ENCODE peak calls at places on chromosomes 1 and 21, in four cellular contexts. One of them, this sample, is unnamed.
A peak's percentile ranks its signal among the peaks of the same experiment; 100 is the strongest.

GRCh38 chr21:15801352-15801863 is 71.6 kb downstream of the USP25 start:
- DNase-seq in prostate gland: no peak
- DNase-seq in endothelial cell: no peak
- DNase-seq in stimulated activated CD4-positive, alpha-beta T cell treated with anti-CD3 and anti-CD28 coated beads, Interleukin-12 subunit alpha, Interleukin-12 subunit beta, amount 100 ng/mL, for 48 hours: no peak
- DNase-seq in this sample: no peak

GRCh38 chr1:190258003-190258402 is 219.7 kb downstream of the BRINP3 start:
- DNase-seq in prostate gland: no peak
- DNase-seq in stimulated activated CD4-positive, alpha-beta T cell treated with anti-CD3 and anti-CD28 coated beads, Interleukin-12 subunit alpha, Interleukin-12 subunit beta, amount 100 ng/mL, for 48 hours: no peak
- DNase-seq in endothelial cell: no peak
- DNase-seq in this sample: no peak

GRCh38 chr1:167599839-167600581 is 30.0 kb upstream of the RCSD1 start:
- DNase-seq in stimulated activated CD4-positive, alpha-beta T cell treated with anti-CD3 and anti-CD28 coated beads, Interleukin-12 subunit alpha, Interleukin-12 subunit beta, amount 100 ng/mL, for 48 hours: no peak
- DNase-seq in prostate gland: no peak
- DNase-seq in endothelial cell: peak; percentile 14
- DNase-seq in this sample: no peak

GRCh38 chr1:87206044-87206443 is 122.6 kb upstream of the LMO4 start:
- DNase-seq in prostate gland: no peak
- DNase-seq in stimulated activated CD4-positive, alpha-beta T cell treated with anti-CD3 and anti-CD28 coated beads, Interleukin-12 subunit alpha, Interleukin-12 subunit beta, amount 100 ng/mL, for 48 hours: no peak
- DNase-seq in endothelial cell: no peak
- DNase-seq in this sample: no peak

GRCh38 chr1:91764471-91765115 is 121.4 kb downstream of the TGFBR3 start:
- DNase-seq in stimulated activated CD4-positive, alpha-beta T cell treated with anti-CD3 and anti-CD28 coated beads, Interleukin-12 subunit alpha, Interleukin-12 subunit beta, amount 100 ng/mL, for 48 hours: no peak
- DNase-seq in endothelial cell: peak; percentile 15
- DNase-seq in prostate gland: no peak
- DNase-seq in this sample: no peak

GRCh38 chr1:40161888-40162397 is 756 bp downstream of the RLF start:
- DNase-seq in prostate gland: peak; percentile 21
- DNase-seq in endothelial cell: no peak
- DNase-seq in stimulated activated CD4-positive, alpha-beta T cell treated with anti-CD3 and anti-CD28 coated beads, Interleukin-12 subunit alpha, Interleukin-12 subunit beta, amount 100 ng/mL, for 48 hours: no peak
- DNase-seq in this sample: peak; percentile 9

GRCh38 chr21:34745557-34746255 is 76.9 kb downstream of the CLIC6 start:
- DNase-seq in prostate gland: peak; percentile 61
- DNase-seq in endothelial cell: peak; percentile 76
- DNase-seq in stimulated activated CD4-positive, alpha-beta T cell treated with anti-CD3 and anti-CD28 coated beads, Interleukin-12 subunit alpha, Interleukin-12 subunit beta, amount 100 ng/mL, for 48 hours: peak; percentile 50
- DNase-seq in this sample: peak; percentile 53

GRCh38 chr21:37558676-37559204 is 192.2 kb downstream of the DYRK1A start:
- DNase-seq in endothelial cell: no peak
- DNase-seq in stimulated activated CD4-positive, alpha-beta T cell treated with anti-CD3 and anti-CD28 coated beads, Interleukin-12 subunit alpha, Interleukin-12 subunit beta, amount 100 ng/mL, for 48 hours: no peak
- DNase-seq in prostate gland: no peak
- DNase-seq in this sample: no peak

GRCh38 chr21:34534522-34534921 is 22.5 kb upstream of the KCNE1 start:
- DNase-seq in prostate gland: no peak
- DNase-seq in stimulated activated CD4-positive, alpha-beta T cell treated with anti-CD3 and anti-CD28 coated beads, Interleukin-12 subunit alpha, Interleukin-12 subunit beta, amount 100 ng/mL, for 48 hours: no peak
- DNase-seq in endothelial cell: no peak
- DNase-seq in this sample: no peak

GRCh38 chr1:61160526-61160925 is 78.2 kb downstream of the NFIA start:
- DNase-seq in prostate gland: no peak
- DNase-seq in stimulated activated CD4-positive, alpha-beta T cell treated with anti-CD3 and anti-CD28 coated beads, Interleukin-12 subunit alpha, Interleukin-12 subunit beta, amount 100 ng/mL, for 48 hours: no peak
- DNase-seq in endothelial cell: no peak
- DNase-seq in this sample: no peak

GRCh38 chr1:240914506-240914905 is 302.6 kb upstream of the GREM2 start:
- DNase-seq in endothelial cell: no peak
- DNase-seq in prostate gland: no peak
- DNase-seq in stimulated activated CD4-positive, alpha-beta T cell treated with anti-CD3 and anti-CD28 coated beads, Interleukin-12 subunit alpha, Interleukin-12 subunit beta, amount 100 ng/mL, for 48 hours: no peak
- DNase-seq in this sample: no peak

GRCh38 chr1:87878873-87879272 is 550.2 kb downstream of the LMO4 start:
- DNase-seq in endothelial cell: no peak
- DNase-seq in stimulated activated CD4-positive, alpha-beta T cell treated with anti-CD3 and anti-CD28 coated beads, Interleukin-12 subunit alpha, Interleukin-12 subunit beta, amount 100 ng/mL, for 48 hours: no peak
- DNase-seq in prostate gland: no peak
- DNase-seq in this sample: no peak

GRCh38 chr1:215603319-215603718 is 36.2 kb downstream of the KCTD3 start:
- DNase-seq in prostate gland: no peak
- DNase-seq in stimulated activated CD4-positive, alpha-beta T cell treated with anti-CD3 and anti-CD28 coated beads, Interleukin-12 subunit alpha, Interleukin-12 subunit beta, amount 100 ng/mL, for 48 hours: no peak
- DNase-seq in endothelial cell: no peak
- DNase-seq in this sample: no peak

GRCh38 chr1:206979379-206980043 is 9.3 kb upstream of the FCAMR start:
- DNase-seq in stimulated activated CD4-positive, alpha-beta T cell treated with anti-CD3 and anti-CD28 coated beads, Interleukin-12 subunit alpha, Interleukin-12 subunit beta, amount 100 ng/mL, for 48 hours: no peak
- DNase-seq in endothelial cell: peak; percentile 11
- DNase-seq in prostate gland: no peak
- DNase-seq in this sample: no peak

GRCh38 chr21:15212214-15212613 is 147.4 kb upstream of the NRIP1 start:
- DNase-seq in endothelial cell: no peak
- DNase-seq in prostate gland: no peak
- DNase-seq in stimulated activated CD4-positive, alpha-beta T cell treated with anti-CD3 and anti-CD28 coated beads, Interleukin-12 subunit alpha, Interleukin-12 subunit beta, amount 100 ng/mL, for 48 hours: no peak
- DNase-seq in this sample: no peak

GRCh38 chr1:43221256-43221778 is 48.5 kb upstream of the TMEM125 start:
- DNase-seq in endothelial cell: no peak
- DNase-seq in stimulated activated CD4-positive, alpha-beta T cell treated with anti-CD3 and anti-CD28 coated beads, Interleukin-12 subunit alpha, Interleukin-12 subunit beta, amount 100 ng/mL, for 48 hours: no peak
- DNase-seq in prostate gland: no peak
- DNase-seq in this sample: no peak

GRCh38 chr1:1063945-1064831 is 9.9 kb downstream of the RNF223 start:
- DNase-seq in stimulated activated CD4-positive, alpha-beta T cell treated with anti-CD3 and anti-CD28 coated beads, Interleukin-12 subunit alpha, Interleukin-12 subunit beta, amount 100 ng/mL, for 48 hours: peak; percentile 81
- DNase-seq in endothelial cell: peak; percentile 80
- DNase-seq in prostate gland: peak; percentile 56
- DNase-seq in this sample: peak; percentile 9

GRCh38 chr1:3545363-3546047 is 65.8 kb downstream of the MEGF6 start:
- DNase-seq in endothelial cell: no peak
- DNase-seq in prostate gland: no peak
- DNase-seq in stimulated activated CD4-positive, alpha-beta T cell treated with anti-CD3 and anti-CD28 coated beads, Interleukin-12 subunit alpha, Interleukin-12 subunit beta, amount 100 ng/mL, for 48 hours: no peak
- DNase-seq in this sample: no peak

GRCh38 chr1:118148034-118148433 is 37.0 kb downstream of the SPAG17 start:
- DNase-seq in prostate gland: no peak
- DNase-seq in endothelial cell: no peak
- DNase-seq in stimulated activated CD4-positive, alpha-beta T cell treated with anti-CD3 and anti-CD28 coated beads, Interleukin-12 subunit alpha, Interleukin-12 subunit beta, amount 100 ng/mL, for 48 hours: no peak
- DNase-seq in this sample: no peak

GRCh38 chr1:29677028-29678024 is 441.0 kb downstream of the PTPRU start:
- DNase-seq in prostate gland: no peak
- DNase-seq in endothelial cell: no peak
- DNase-seq in stimulated activated CD4-positive, alpha-beta T cell treated with anti-CD3 and anti-CD28 coated beads, Interleukin-12 subunit alpha, Interleukin-12 subunit beta, amount 100 ng/mL, for 48 hours: no peak
- DNase-seq in this sample: no peak

GRCh38 chr1:246418565-246419312 is 88.3 kb downstream of the SMYD3 start:
- DNase-seq in stimulated activated CD4-positive, alpha-beta T cell treated with anti-CD3 and anti-CD28 coated beads, Interleukin-12 subunit alpha, Interleukin-12 subunit beta, amount 100 ng/mL, for 48 hours: no peak
- DNase-seq in prostate gland: no peak
- DNase-seq in endothelial cell: no peak
- DNase-seq in this sample: no peak

GRCh38 chr1:112674986-112675727 is 698 bp downstream of the MOV10 start:
- DNase-seq in prostate gland: peak; percentile 38
- DNase-seq in endothelial cell: peak; percentile 69
- DNase-seq in stimulated activated CD4-positive, alpha-beta T cell treated with anti-CD3 and anti-CD28 coated beads, Interleukin-12 subunit alpha, Interleukin-12 subunit beta, amount 100 ng/mL, for 48 hours: no peak
- DNase-seq in this sample: peak; percentile 49

GRCh38 chr21:31606081-31606874 is 53.2 kb upstream of the SOD1 start:
- DNase-seq in endothelial cell: no peak
- DNase-seq in stimulated activated CD4-positive, alpha-beta T cell treated with anti-CD3 and anti-CD28 coated beads, Interleukin-12 subunit alpha, Interleukin-12 subunit beta, amount 100 ng/mL, for 48 hours: no peak
- DNase-seq in prostate gland: no peak
- DNase-seq in this sample: no peak

GRCh38 chr1:67169496-67169895 is 3.2 kb downstream of the IL23R start:
- DNase-seq in stimulated activated CD4-positive, alpha-beta T cell treated with anti-CD3 and anti-CD28 coated beads, Interleukin-12 subunit alpha, Interleukin-12 subunit beta, amount 100 ng/mL, for 48 hours: no peak
- DNase-seq in endothelial cell: no peak
- DNase-seq in prostate gland: no peak
- DNase-seq in this sample: no peak

GRCh38 chr1:168572669-168573068 is 3.7 kb upstream of the XCL1 start:
- DNase-seq in prostate gland: no peak
- DNase-seq in endothelial cell: no peak
- DNase-seq in stimulated activated CD4-positive, alpha-beta T cell treated with anti-CD3 and anti-CD28 coated beads, Interleukin-12 subunit alpha, Interleukin-12 subunit beta, amount 100 ng/mL, for 48 hours: no peak
- DNase-seq in this sample: no peak

GRCh38 chr1:42848823-42849537 is 2.6 kb downstream of the ZNF691 start:
- DNase-seq in stimulated activated CD4-positive, alpha-beta T cell treated with anti-CD3 and anti-CD28 coated beads, Interleukin-12 subunit alpha, Interleukin-12 subunit beta, amount 100 ng/mL, for 48 hours: no peak
- DNase-seq in endothelial cell: no peak
- DNase-seq in prostate gland: no peak
- DNase-seq in this sample: no peak

GRCh38 chr1:190619724-190620123 is 142.1 kb upstream of the BRINP3 start:
- DNase-seq in endothelial cell: no peak
- DNase-seq in prostate gland: no peak
- DNase-seq in stimulated activated CD4-positive, alpha-beta T cell treated with anti-CD3 and anti-CD28 coated beads, Interleukin-12 subunit alpha, Interleukin-12 subunit beta, amount 100 ng/mL, for 48 hours: no peak
- DNase-seq in this sample: no peak

GRCh38 chr1:74584185-74584584 is 71.8 kb upstream of the LRRC53 start:
- DNase-seq in endothelial cell: no peak
- DNase-seq in prostate gland: no peak
- DNase-seq in stimulated activated CD4-positive, alpha-beta T cell treated with anti-CD3 and anti-CD28 coated beads, Interleukin-12 subunit alpha, Interleukin-12 subunit beta, amount 100 ng/mL, for 48 hours: no peak
- DNase-seq in this sample: no peak

GRCh38 chr1:208149776-208150514 is 94.2 kb downstream of the PLXNA2 start:
- DNase-seq in stimulated activated CD4-positive, alpha-beta T cell treated with anti-CD3 and anti-CD28 coated beads, Interleukin-12 subunit alpha, Interleukin-12 subunit beta, amount 100 ng/mL, for 48 hours: no peak
- DNase-seq in prostate gland: no peak
- DNase-seq in endothelial cell: no peak
- DNase-seq in this sample: no peak